ENCODE peak calls at places on chromosomes 12 and 14, in seven cellular contexts. Z, X, T, D, N, S and Q are unnamed samples.

GRCh38 chr12:3897400-3897910 is 24.3 kb upstream of the PARP11 start:
- DNase-seq in Z (no peak), X (no peak), T (no peak), D (no peak), N (no peak), S (peak), Q (no peak)

GRCh38 chr14:103520657-103521437 is 1.8 kb downstream of the CKB start:
- DNase-seq in Z (no peak), X (peak), T (peak), D (peak), N (peak), S (peak), Q (peak)

GRCh38 chr12:7797698-7798398 is 8.6 kb downstream of the NANOG start:
- DNase-seq in Z (no peak), X (no peak), T (no peak), D (no peak), N (no peak), S (no peak), Q (no peak)

GRCh38 chr14:64952598-64953309 is 10.2 kb upstream of the GPX2 start:
- DNase-seq in Z (no peak), X (no peak), T (no peak), D (no peak), N (no peak), S (no peak), Q (no peak)

GRCh38 chr14:101991336-101991735 is 27.0 kb downstream of the DYNC1H1 start:
- DNase-seq in Z (no peak), X (no peak), T (no peak), D (no peak), N (no peak), S (peak), Q (no peak)

GRCh38 chr14:106062502-106063272 is 536.3 kb downstream of the TMEM121 start:
- DNase-seq in Z (no peak), X (no peak), T (no peak), D (no peak), N (no peak), S (no peak), Q (no peak)

GRCh38 chr12:11545438-11546330 is 103.8 kb upstream of the ETV6 start:
- DNase-seq in Z (no peak), X (peak), T (no peak), D (no peak), N (no peak), S (peak), Q (no peak)

GRCh38 chr12:49907352-49907751 is 3.7 kb upstream of the FAIM2 start:
- DNase-seq in Z (no peak), X (no peak), T (no peak), D (no peak), N (no peak), S (no peak), Q (no peak)

GRCh38 chr14:70640938-70641547 is 673 bp upstream of the TTC9 start:
- DNase-seq in Z (no peak), X (peak), T (peak), D (peak), N (peak), S (peak), Q (peak)

GRCh38 chr12:89575405-89575804 is 49.6 kb upstream of the POC1B start:
- DNase-seq in Z (no peak), X (no peak), T (no peak), D (no peak), N (no peak), S (no peak), Q (no peak)

GRCh38 chr12:12600659-12601058 is 11.0 kb upstream of the CREBL2 start:
- DNase-seq in Z (no peak), X (no peak), T (no peak), D (no peak), N (no peak), S (no peak), Q (no peak)

GRCh38 chr12:18970603-18971002 is 158.9 kb upstream of the PLEKHA5 start:
- DNase-seq in Z (no peak), X (no peak), T (no peak), D (no peak), N (no peak), S (no peak), Q (no peak)

GRCh38 chr12:52837341-52837741 is 3.2 kb upstream of the KRT79 start:
- DNase-seq in Z (no peak), X (no peak), T (peak), D (no peak), N (no peak), S (peak), Q (no peak)